ENCODE peak calls at places on chromosomes 16 and 17, in five cellular contexts. One of them, this sample, is unnamed.

GRCh38 chr17:75738218-75738802 is 17.1 kb downstream of the ITGB4 start:
- DNase-seq in prostate gland: no peak
- DNase-seq in stomach: no peak
- DNase-seq in lower lobe of right lung: peak; percentile 79
- DNase-seq in CD8-positive, alpha-beta T cell: no peak
- DNase-seq in this sample: no peak

GRCh38 chr17:8125196-8125946 is 1.5 kb upstream of the HES7 start:
- DNase-seq in prostate gland: peak; percentile 80
- DNase-seq in CD8-positive, alpha-beta T cell: peak; percentile 86
- DNase-seq in stomach: peak; percentile 83
- DNase-seq in lower lobe of right lung: no peak
- DNase-seq in this sample: peak; percentile 88

GRCh38 chr16:1527836-1528811 is 5.3 kb upstream of the TMEM204 start:
- DNase-seq in CD8-positive, alpha-beta T cell: no peak
- DNase-seq in prostate gland: no peak
- DNase-seq in stomach: no peak
- DNase-seq in lower lobe of right lung: no peak
- DNase-seq in this sample: no peak

GRCh38 chr17:73042809-73043685 is 49.4 kb downstream of the SLC39A11 start:
- DNase-seq in lower lobe of right lung: no peak
- DNase-seq in stomach: no peak
- DNase-seq in prostate gland: no peak
- DNase-seq in CD8-positive, alpha-beta T cell: no peak
- DNase-seq in this sample: no peak

GRCh38 chr17:74755533-74755932 is 7.1 kb downstream of the NHERF1 start:
- DNase-seq in prostate gland: no peak
- DNase-seq in stomach: no peak
- DNase-seq in lower lobe of right lung: no peak
- DNase-seq in CD8-positive, alpha-beta T cell: no peak
- DNase-seq in this sample: no peak

GRCh38 chr17:44552361-44552760 is 4.9 kb upstream of the FZD2 start:
- DNase-seq in prostate gland: no peak
- DNase-seq in CD8-positive, alpha-beta T cell: no peak
- DNase-seq in stomach: peak; percentile 55
- DNase-seq in lower lobe of right lung: peak; percentile 57
- DNase-seq in this sample: no peak

GRCh38 chr17:33118391-33118790 is 126.7 kb downstream of the SPACA3 start:
- DNase-seq in stomach: no peak
- DNase-seq in lower lobe of right lung: no peak
- DNase-seq in CD8-positive, alpha-beta T cell: no peak
- DNase-seq in prostate gland: no peak
- DNase-seq in this sample: no peak

GRCh38 chr17:78664476-78665384 is 87.5 kb upstream of the DNAH17 start:
- DNase-seq in lower lobe of right lung: no peak
- DNase-seq in prostate gland: no peak
- DNase-seq in stomach: no peak
- DNase-seq in CD8-positive, alpha-beta T cell: no peak
- DNase-seq in this sample: no peak

GRCh38 chr16:53129281-53130192 is 74.7 kb downstream of the CHD9 start:
- DNase-seq in lower lobe of right lung: no peak
- DNase-seq in stomach: no peak
- DNase-seq in CD8-positive, alpha-beta T cell: no peak
- DNase-seq in prostate gland: peak; percentile 11
- DNase-seq in this sample: no peak

GRCh38 chr17:9905902-9906301 is 831 bp upstream of the RCVRN start:
- DNase-seq in lower lobe of right lung: no peak
- DNase-seq in CD8-positive, alpha-beta T cell: no peak
- DNase-seq in stomach: no peak
- DNase-seq in prostate gland: no peak
- DNase-seq in this sample: no peak

GRCh38 chr17:75605790-75606189 is 18.2 kb downstream of the MYO15B start:
- DNase-seq in prostate gland: no peak
- DNase-seq in lower lobe of right lung: no peak
- DNase-seq in stomach: no peak
- DNase-seq in CD8-positive, alpha-beta T cell: no peak
- DNase-seq in this sample: no peak

GRCh38 chr17:42659079-42659931 is at the start of gene TUBG2:
- DNase-seq in CD8-positive, alpha-beta T cell: peak; percentile 72
- DNase-seq in prostate gland: peak; percentile 81
- DNase-seq in lower lobe of right lung: peak; percentile 88
- DNase-seq in stomach: peak; percentile 84
- DNase-seq in this sample: peak; percentile 53

GRCh38 chr16:11632455-11632921 is 35.8 kb upstream of the SNN start:
- DNase-seq in lower lobe of right lung: peak; percentile 75
- DNase-seq in stomach: no peak
- DNase-seq in prostate gland: no peak
- DNase-seq in CD8-positive, alpha-beta T cell: no peak
- DNase-seq in this sample: no peak

GRCh38 chr17:35291802-35292201 is 48.9 kb downstream of the SLFN5 start:
- DNase-seq in lower lobe of right lung: no peak
- DNase-seq in stomach: no peak
- DNase-seq in prostate gland: no peak
- DNase-seq in CD8-positive, alpha-beta T cell: no peak
- DNase-seq in this sample: no peak

GRCh38 chr17:50908860-50909764 is 43.0 kb upstream of the TOB1 start:
- DNase-seq in lower lobe of right lung: peak; percentile 83
- DNase-seq in stomach: peak; percentile 95
- DNase-seq in CD8-positive, alpha-beta T cell: peak; percentile 28
- DNase-seq in prostate gland: peak; percentile 91
- DNase-seq in this sample: peak; percentile 43

GRCh38 chr16:72256398-72257048 is 84.6 kb upstream of the PMFBP1 start:
- DNase-seq in CD8-positive, alpha-beta T cell: no peak
- DNase-seq in lower lobe of right lung: no peak
- DNase-seq in stomach: no peak
- DNase-seq in prostate gland: no peak
- DNase-seq in this sample: no peak

GRCh38 chr16:11914759-11915643 is 755 bp downstream of the GSPT1 start:
- DNase-seq in CD8-positive, alpha-beta T cell: peak; percentile 29
- DNase-seq in lower lobe of right lung: peak; percentile 69
- DNase-seq in prostate gland: peak; percentile 15
- DNase-seq in stomach: peak; percentile 41
- DNase-seq in this sample: peak; percentile 30

GRCh38 chr16:35452471-35452870 is 1993.1 kb downstream of the TP53TG3F start:
- DNase-seq in prostate gland: no peak
- DNase-seq in stomach: no peak
- DNase-seq in lower lobe of right lung: no peak
- DNase-seq in CD8-positive, alpha-beta T cell: no peak
- DNase-seq in this sample: no peak
- H3K9me3 ChIP-seq in prostate gland: no peaks in the 10 kb centered on the region
- H3K9me3 ChIP-seq in stomach: peaks cover 93% of the 10 kb centered on the region
- H3K9me3 ChIP-seq in lower lobe of right lung: peaks cover 7% of the 10 kb centered on the region
- H3K9me3 ChIP-seq in CD8-positive, alpha-beta T cell: no peaks in the 10 kb centered on the region
- H3K9me3 ChIP-seq in this sample: no peaks in the 10 kb centered on the region

GRCh38 chr16:73912850-73913249 is 383.8 kb upstream of the PSMD7 start:
- DNase-seq in lower lobe of right lung: no peak
- DNase-seq in prostate gland: no peak
- DNase-seq in stomach: no peak
- DNase-seq in CD8-positive, alpha-beta T cell: no peak
- DNase-seq in this sample: no peak

GRCh38 chr16:73921295-73921694 is 375.3 kb upstream of the PSMD7 start:
- DNase-seq in prostate gland: no peak
- DNase-seq in lower lobe of right lung: no peak
- DNase-seq in stomach: no peak
- DNase-seq in CD8-positive, alpha-beta T cell: no peak
- DNase-seq in this sample: no peak

GRCh38 chr16:73912311-73912710 is 384.3 kb upstream of the PSMD7 start:
- DNase-seq in CD8-positive, alpha-beta T cell: no peak
- DNase-seq in lower lobe of right lung: no peak
- DNase-seq in prostate gland: no peak
- DNase-seq in stomach: no peak
- DNase-seq in this sample: no peak

GRCh38 chr16:73916839-73917594 is 379.6 kb upstream of the PSMD7 start:
- DNase-seq in lower lobe of right lung: no peak
- DNase-seq in CD8-positive, alpha-beta T cell: no peak
- DNase-seq in stomach: no peak
- DNase-seq in prostate gland: no peak
- DNase-seq in this sample: no peak

DNA sequence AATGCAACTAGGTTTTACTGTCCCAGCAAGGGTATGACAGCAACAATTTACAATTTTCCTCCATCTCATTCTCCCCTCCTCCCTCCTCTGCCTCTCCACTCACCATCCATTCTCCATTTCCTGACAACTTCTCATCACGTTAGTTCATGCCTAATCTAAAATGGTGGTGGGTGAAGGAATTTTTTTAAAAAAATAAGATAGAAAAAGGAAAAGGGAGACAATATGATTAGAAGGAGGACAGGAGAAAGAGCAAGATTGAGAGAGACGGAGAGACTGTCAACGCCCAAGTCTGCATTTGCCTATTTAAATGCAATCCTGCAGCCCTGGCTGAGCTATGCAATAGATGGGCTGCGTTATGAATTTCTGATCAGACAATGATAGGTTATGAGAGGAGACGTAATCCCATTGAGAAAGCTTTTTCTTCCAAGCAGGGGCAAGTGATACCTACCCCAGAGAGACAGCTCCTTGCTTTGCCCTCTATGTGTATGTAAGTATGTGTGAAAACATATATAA is 380.6 kb upstream of the PSMD7 start:
- DNase-seq in lower lobe of right lung: no peak
- DNase-seq in prostate gland: no peak
- DNase-seq in CD8-positive, alpha-beta T cell: no peak
- DNase-seq in stomach: no peak
- DNase-seq in this sample: no peak
- H3K9me3 ChIP-seq in lower lobe of right lung: no peaks in the 10 kb centered on the region
- H3K9me3 ChIP-seq in prostate gland: no peaks in the 10 kb centered on the region
- H3K9me3 ChIP-seq in CD8-positive, alpha-beta T cell: no peaks in the 10 kb centered on the region
- H3K9me3 ChIP-seq in stomach: no peaks in the 10 kb centered on the region
- H3K9me3 ChIP-seq in this sample: no peaks in the 10 kb centered on the region

GRCh38 chr16:35210681-35211433 is 1751.4 kb downstream of the TP53TG3F start:
- DNase-seq in lower lobe of right lung: no peak
- DNase-seq in stomach: no peak
- DNase-seq in CD8-positive, alpha-beta T cell: no peak
- DNase-seq in prostate gland: no peak
- DNase-seq in this sample: no peak

GRCh38 chr16:35214840-35215239 is 1755.4 kb downstream of the TP53TG3F start:
- DNase-seq in lower lobe of right lung: no peak
- DNase-seq in CD8-positive, alpha-beta T cell: no peak
- DNase-seq in prostate gland: no peak
- DNase-seq in stomach: no peak
- DNase-seq in this sample: no peak

DNA sequence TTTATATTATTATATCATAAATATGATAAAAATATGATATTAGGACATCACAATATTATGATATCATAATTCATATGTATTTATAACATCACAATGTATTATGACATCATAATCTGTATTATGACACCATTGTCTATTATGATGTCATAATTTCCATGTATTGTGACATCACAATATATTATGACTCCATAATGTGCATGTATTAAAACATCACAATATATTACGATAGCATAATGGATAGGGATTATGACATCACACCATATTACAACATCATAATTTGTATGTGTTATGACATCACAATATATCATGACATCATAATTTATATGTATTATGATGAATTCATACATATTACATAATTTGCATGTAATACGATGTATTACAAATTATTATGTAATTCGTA is 1755.9 kb downstream of the TP53TG3F start:
- DNase-seq in stomach: no peak
- DNase-seq in lower lobe of right lung: no peak
- DNase-seq in CD8-positive, alpha-beta T cell: no peak
- DNase-seq in prostate gland: no peak
- DNase-seq in this sample: no peak
- H3K9me3 ChIP-seq in stomach: peaks cover 38% of the 10 kb centered on the region
- H3K9me3 ChIP-seq in lower lobe of right lung: no peaks in the 10 kb centered on the region
- H3K9me3 ChIP-seq in CD8-positive, alpha-beta T cell: no peaks in the 10 kb centered on the region
- H3K9me3 ChIP-seq in prostate gland: no peaks in the 10 kb centered on the region
- H3K9me3 ChIP-seq in this sample: no peaks in the 10 kb centered on the region

GRCh38 chr16:87531418-87531817 is 38.6 kb upstream of the ZCCHC14 start:
- DNase-seq in prostate gland: no peak
- DNase-seq in CD8-positive, alpha-beta T cell: no peak
- DNase-seq in lower lobe of right lung: no peak
- DNase-seq in stomach: no peak
- DNase-seq in this sample: no peak
- H3K9me3 ChIP-seq in prostate gland: no peaks in the 10 kb centered on the region
- H3K9me3 ChIP-seq in CD8-positive, alpha-beta T cell: no peaks in the 10 kb centered on the region
- H3K9me3 ChIP-seq in lower lobe of right lung: peaks cover 23% of the 10 kb centered on the region
- H3K9me3 ChIP-seq in stomach: peaks cover 26% of the 10 kb centered on the region
- H3K9me3 ChIP-seq in this sample: peaks cover 3% of the 10 kb centered on the region

GRCh38 chr16:3295783-3296182 is 9.4 kb downstream of the TIGD7 start:
- DNase-seq in stomach: no peak
- DNase-seq in lower lobe of right lung: no peak
- DNase-seq in prostate gland: no peak
- DNase-seq in CD8-positive, alpha-beta T cell: no peak
- DNase-seq in this sample: no peak
- H3K9me3 ChIP-seq in stomach: peaks cover 100% of the 10 kb centered on the region
- H3K9me3 ChIP-seq in lower lobe of right lung: peaks cover 91% of the 10 kb centered on the region
- H3K9me3 ChIP-seq in prostate gland: no peaks in the 10 kb centered on the region
- H3K9me3 ChIP-seq in CD8-positive, alpha-beta T cell: peaks cover 48% of the 10 kb centered on the region
- H3K9me3 ChIP-seq in this sample: peaks cover 14% of the 10 kb centered on the region

GRCh38 chr17:12990926-12991325 is 26.9 kb downstream of the ELAC2 start:
- DNase-seq in CD8-positive, alpha-beta T cell: no peak
- DNase-seq in stomach: no peak
- DNase-seq in prostate gland: no peak
- DNase-seq in lower lobe of right lung: no peak
- DNase-seq in this sample: no peak
- H3K9me3 ChIP-seq in CD8-positive, alpha-beta T cell: no peaks in the 10 kb centered on the region
- H3K9me3 ChIP-seq in stomach: no peaks in the 10 kb centered on the region
- H3K9me3 ChIP-seq in prostate gland: no peaks in the 10 kb centered on the region
- H3K9me3 ChIP-seq in lower lobe of right lung: no peaks in the 10 kb centered on the region
- H3K9me3 ChIP-seq in this sample: no peaks in the 10 kb centered on the region